ENCODE peak calls at places on chromosomes 16 and 17, in seven cellular contexts. One of them, this sample, is unnamed.

GRCh38 chr17:78779848-78780247 is 2.2 kb downstream of the CYTH1 start:
- DNase-seq in H1: no peak
- DNase-seq in mesenchymal stem cell: no peak
- DNase-seq in neuronal stem cell: no peak
- DNase-seq in trophoblast cell: no peak
- DNase-seq in H9: no peak
- DNase-seq in IMR-90: no peak
- DNase-seq in this sample: no peak

GRCh38 chr17:51435171-51435552 is 174.8 kb downstream of the UTP18 start:
- DNase-seq in neuronal stem cell: no peak
- DNase-seq in trophoblast cell: no peak
- DNase-seq in mesenchymal stem cell: no peak
- DNase-seq in H9: no peak
- DNase-seq in H1: no peak
- DNase-seq in IMR-90: no peak
- DNase-seq in this sample: no peak

GRCh38 chr17:50173335-50173941 is 7.6 kb downstream of the SGCA start:
- DNase-seq in neuronal stem cell: no peak
- DNase-seq in H1: no peak
- DNase-seq in mesenchymal stem cell: peak; percentile 88
- DNase-seq in trophoblast cell: no peak
- DNase-seq in H9: peak; percentile 73
- DNase-seq in IMR-90: peak; percentile 95
- DNase-seq in this sample: peak; percentile 90

GRCh38 chr17:48100591-48101011 is 677 bp downstream of the CBX1 start:
- DNase-seq in H1: peak; percentile 78
- DNase-seq in mesenchymal stem cell: peak; percentile 74
- DNase-seq in trophoblast cell: peak; percentile 29
- DNase-seq in neuronal stem cell: no peak
- DNase-seq in H9: peak; percentile 90
- DNase-seq in IMR-90: peak; percentile 58
- DNase-seq in this sample: peak; percentile 93

GRCh38 chr16:57265850-57266530 is 18.5 kb downstream of the PLLP start:
- DNase-seq in H1: no peak
- DNase-seq in neuronal stem cell: no peak
- DNase-seq in trophoblast cell: peak; percentile 17
- DNase-seq in H9: no peak
- DNase-seq in IMR-90: no peak
- DNase-seq in mesenchymal stem cell: no peak
- DNase-seq in this sample: no peak

GRCh38 chr16:89436362-89436761 is 54.0 kb downstream of the ANKRD11 start:
- DNase-seq in IMR-90: no peak
- DNase-seq in H1: no peak
- DNase-seq in mesenchymal stem cell: no peak
- DNase-seq in H9: no peak
- DNase-seq in neuronal stem cell: no peak
- DNase-seq in trophoblast cell: no peak
- DNase-seq in this sample: no peak

GRCh38 chr17:4901648-4902344 is 1.1 kb downstream of the CHRNE start:
- DNase-seq in H9: peak; percentile 52
- DNase-seq in mesenchymal stem cell: no peak
- DNase-seq in IMR-90: no peak
- DNase-seq in trophoblast cell: peak; percentile 24
- DNase-seq in neuronal stem cell: no peak
- DNase-seq in H1: no peak
- DNase-seq in this sample: no peak

GRCh38 chr16:71406316-71406715 is 35.5 kb downstream of the TLE7 start:
- DNase-seq in neuronal stem cell: no peak
- DNase-seq in mesenchymal stem cell: no peak
- DNase-seq in IMR-90: no peak
- DNase-seq in trophoblast cell: no peak
- DNase-seq in H9: no peak
- DNase-seq in H1: no peak
- DNase-seq in this sample: no peak

GRCh38 chr17:34398990-34399389 is 36.0 kb upstream of the CCL1 start:
- DNase-seq in mesenchymal stem cell: no peak
- DNase-seq in trophoblast cell: no peak
- DNase-seq in H9: no peak
- DNase-seq in H1: no peak
- DNase-seq in IMR-90: no peak
- DNase-seq in neuronal stem cell: no peak
- DNase-seq in this sample: no peak

GRCh38 chr17:64005734-64006167 is 7.6 kb downstream of the PRR29 start:
- DNase-seq in neuronal stem cell: no peak
- DNase-seq in IMR-90: no peak
- DNase-seq in H1: no peak
- DNase-seq in mesenchymal stem cell: no peak
- DNase-seq in H9: peak; percentile 27
- DNase-seq in trophoblast cell: no peak
- DNase-seq in this sample: no peak

GRCh38 chr17:10155334-10156081 is 42.9 kb downstream of the GAS7 start:
- DNase-seq in mesenchymal stem cell: no peak
- DNase-seq in H9: no peak
- DNase-seq in trophoblast cell: no peak
- DNase-seq in H1: no peak
- DNase-seq in neuronal stem cell: no peak
- DNase-seq in IMR-90: peak; percentile 46
- DNase-seq in this sample: no peak

GRCh38 chr17:10151667-10152496 is 46.5 kb downstream of the GAS7 start:
- DNase-seq in H1: no peak
- DNase-seq in trophoblast cell: no peak
- DNase-seq in H9: no peak
- DNase-seq in IMR-90: no peak
- DNase-seq in neuronal stem cell: no peak
- DNase-seq in mesenchymal stem cell: no peak
- DNase-seq in this sample: peak; percentile 54

GRCh38 chr17:10144976-10145375 is 53.4 kb downstream of the GAS7 start:
- DNase-seq in trophoblast cell: peak; percentile 55
- DNase-seq in mesenchymal stem cell: no peak
- DNase-seq in H9: no peak
- DNase-seq in H1: no peak
- DNase-seq in IMR-90: no peak
- DNase-seq in neuronal stem cell: no peak
- DNase-seq in this sample: no peak

GRCh38 chr17:10144456-10144855 is 54.0 kb downstream of the GAS7 start:
- DNase-seq in H9: no peak
- DNase-seq in IMR-90: no peak
- DNase-seq in neuronal stem cell: no peak
- DNase-seq in mesenchymal stem cell: no peak
- DNase-seq in trophoblast cell: peak; percentile 78
- DNase-seq in H1: no peak
- DNase-seq in this sample: no peak

DNA sequence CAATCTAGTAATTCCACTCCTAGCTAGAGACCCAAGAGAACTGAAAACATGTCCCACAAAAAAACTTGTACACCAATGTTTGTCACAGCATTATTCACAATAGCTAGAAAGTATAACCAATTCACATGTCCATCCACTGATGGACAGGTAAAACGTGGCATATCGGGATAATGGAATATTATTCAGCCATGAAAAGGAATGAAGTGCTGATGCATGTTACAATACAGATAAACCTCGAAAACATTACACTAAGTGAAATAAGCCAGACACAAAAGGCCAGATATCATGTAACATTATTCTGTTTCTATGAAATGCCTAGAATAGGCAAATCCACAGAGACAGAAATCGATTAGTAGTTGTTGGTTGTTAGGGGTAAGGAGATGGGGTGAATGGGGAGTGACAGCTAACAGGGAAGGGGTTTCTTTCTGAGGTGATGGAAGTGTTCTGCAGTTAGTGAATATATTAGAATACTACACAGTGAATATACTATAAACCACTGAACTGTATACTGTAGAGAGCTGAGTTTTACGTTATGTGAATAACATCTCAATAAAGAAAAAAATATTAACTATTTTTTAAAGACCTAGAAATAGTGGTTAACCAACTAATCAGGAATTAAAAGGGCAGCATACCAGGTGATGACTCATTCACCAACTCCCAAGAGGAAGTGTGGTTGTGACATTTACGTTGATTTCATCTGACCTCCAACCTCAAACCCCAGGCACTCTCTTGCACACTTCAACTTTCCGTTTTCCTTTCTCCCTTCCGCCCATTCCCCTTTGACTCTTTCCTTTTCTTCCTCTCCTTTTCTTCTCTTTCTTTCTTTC is 48.6 kb downstream of the GAS7 start:
- DNase-seq in mesenchymal stem cell: peak; percentile 93
- DNase-seq in H1: no peak
- DNase-seq in neuronal stem cell: no peak
- DNase-seq in trophoblast cell: peak; percentile 59
- DNase-seq in H9: no peak
- DNase-seq in IMR-90: peak; percentile 86
- DNase-seq in this sample: peak; percentile 70
- H3K4me1 ChIP-seq in mesenchymal stem cell: peaks cover 9% of the 10 kb centered on the region
- H3K4me1 ChIP-seq in H1: no peaks in the 10 kb centered on the region
- H3K4me1 ChIP-seq in neuronal stem cell: no peaks in the 10 kb centered on the region
- H3K4me1 ChIP-seq in trophoblast cell: peaks cover 12% of the 10 kb centered on the region
- H3K4me1 ChIP-seq in H9: no peaks in the 10 kb centered on the region
- H3K4me1 ChIP-seq in IMR-90: no peaks in the 10 kb centered on the region
- H3K4me1 ChIP-seq in this sample: no peaks in the 10 kb centered on the region

DNA sequence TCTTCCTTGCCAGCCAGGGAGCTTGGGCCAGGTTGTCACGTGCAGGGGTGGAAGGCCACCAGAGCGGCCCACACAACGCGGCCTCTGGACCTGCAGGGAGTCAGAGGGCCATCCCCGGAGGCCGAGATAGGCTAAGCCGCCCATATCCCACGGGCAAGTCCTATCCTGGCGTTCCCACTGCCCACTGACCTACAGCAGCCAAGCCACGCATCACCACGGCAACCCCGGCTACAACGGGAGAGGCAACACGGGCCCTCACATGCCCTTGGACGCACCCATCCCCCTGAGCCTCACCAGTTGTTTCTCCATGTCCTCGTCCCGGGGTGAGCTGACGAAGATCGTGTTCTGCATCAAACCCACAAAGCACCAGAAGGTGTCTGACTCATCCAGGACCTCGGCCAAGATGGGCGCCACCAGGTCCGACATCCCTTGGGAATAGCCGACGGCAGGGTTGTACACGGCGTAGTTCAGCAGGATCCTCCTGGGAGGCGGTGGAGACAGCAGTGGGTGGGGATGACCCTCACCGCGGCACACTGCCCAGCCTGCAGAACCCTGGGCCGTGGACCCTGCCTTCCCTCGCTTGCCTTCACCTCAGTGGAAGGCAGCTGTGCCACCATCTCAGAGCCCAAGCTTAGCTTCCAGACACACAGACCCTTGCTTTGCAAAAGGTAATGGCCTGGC is 88.2 kb downstream of the TBC1D16 start:
- DNase-seq in H9: peak; percentile 28
- DNase-seq in IMR-90: peak; percentile 10
- DNase-seq in H1: no peak
- DNase-seq in trophoblast cell: no peak
- DNase-seq in mesenchymal stem cell: no peak
- DNase-seq in neuronal stem cell: no peak
- DNase-seq in this sample: no peak
- H3K4ac ChIP-seq in H9: no peak overlapping the region
- H3K4ac ChIP-seq in IMR-90: no peak overlapping the region
- H3K4ac ChIP-seq in H1: no peak overlapping the region
- H3K4ac ChIP-seq in trophoblast cell: no peak overlapping the region
- H3K4ac ChIP-seq in mesenchymal stem cell: no peak overlapping the region
- H3K4ac ChIP-seq in neuronal stem cell: no peak overlapping the region
- H3K4ac ChIP-seq in this sample: no peak overlapping the region

GRCh38 chr16:49492896-49493620 is 119.5 kb downstream of the C16orf78 start:
- DNase-seq in IMR-90: no peak
- DNase-seq in trophoblast cell: no peak
- DNase-seq in mesenchymal stem cell: no peak
- DNase-seq in neuronal stem cell: no peak
- DNase-seq in H9: no peak
- DNase-seq in H1: no peak
- DNase-seq in this sample: peak; percentile 12

GRCh38 chr16:49491111-49491670 is 117.6 kb downstream of the C16orf78 start:
- DNase-seq in IMR-90: no peak
- DNase-seq in mesenchymal stem cell: no peak
- DNase-seq in neuronal stem cell: peak; percentile 15
- DNase-seq in H1: no peak
- DNase-seq in trophoblast cell: no peak
- DNase-seq in H9: no peak
- DNase-seq in this sample: peak; percentile 23

GRCh38 chr16:49493836-49494235 is 120.2 kb downstream of the C16orf78 start:
- DNase-seq in neuronal stem cell: no peak
- DNase-seq in IMR-90: no peak
- DNase-seq in mesenchymal stem cell: no peak
- DNase-seq in trophoblast cell: no peak
- DNase-seq in H1: no peak
- DNase-seq in H9: no peak
- DNase-seq in this sample: no peak

GRCh38 chr16:49491736-49492089 is 118.1 kb downstream of the C16orf78 start:
- DNase-seq in H1: no peak
- DNase-seq in H9: peak; percentile 91
- DNase-seq in neuronal stem cell: no peak
- DNase-seq in IMR-90: no peak
- DNase-seq in trophoblast cell: peak; percentile 56
- DNase-seq in mesenchymal stem cell: no peak
- DNase-seq in this sample: peak; percentile 93

DNA sequence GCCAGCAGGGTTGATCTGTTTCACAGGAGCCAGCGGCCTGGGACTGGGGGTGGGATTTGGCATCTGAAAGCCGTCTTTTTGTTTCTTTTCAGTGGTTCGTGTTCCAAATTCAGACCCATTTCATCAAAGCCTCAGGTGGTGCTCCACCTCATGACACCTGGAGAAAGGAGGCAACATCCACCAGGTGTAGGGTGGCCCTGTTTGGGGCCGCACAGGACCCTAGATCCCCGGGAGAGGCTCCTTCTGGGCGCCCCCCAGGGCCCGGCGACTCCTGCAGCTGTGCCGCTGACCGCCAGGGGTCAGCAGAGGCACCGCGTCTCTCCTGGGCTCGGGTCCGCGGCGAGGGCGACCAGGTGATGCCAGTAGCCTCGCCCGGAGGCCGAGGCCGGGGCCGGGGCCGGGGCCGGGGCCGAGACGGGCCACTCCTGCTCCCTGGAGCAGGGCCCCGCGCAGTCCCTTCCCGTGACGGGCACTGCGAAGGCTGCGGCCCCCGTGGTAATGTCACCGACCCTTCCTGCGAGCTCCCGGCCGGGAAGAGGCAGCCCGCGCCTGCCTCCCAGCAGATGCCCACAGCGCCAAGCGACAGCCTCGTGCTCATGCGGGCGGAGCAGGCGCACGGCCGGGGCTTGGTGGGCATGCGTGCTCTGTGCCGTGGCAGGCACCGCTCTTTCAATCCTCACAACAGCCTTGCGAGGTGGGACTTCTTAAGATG is 118.6 kb downstream of the C16orf78 start:
- DNase-seq in H9: peak; percentile 80
- DNase-seq in H1: peak; percentile 92
- DNase-seq in mesenchymal stem cell: peak; percentile 20
- DNase-seq in IMR-90: no peak
- DNase-seq in neuronal stem cell: peak; percentile 62
- DNase-seq in trophoblast cell: peak; percentile 9
- DNase-seq in this sample: peak; percentile 71
- H3K4me1 ChIP-seq in H9: no peaks in the 10 kb centered on the region
- H3K4me1 ChIP-seq in H1: no peaks in the 10 kb centered on the region
- H3K4me1 ChIP-seq in mesenchymal stem cell: peaks cover 6% of the 10 kb centered on the region
- H3K4me1 ChIP-seq in IMR-90: no peaks in the 10 kb centered on the region
- H3K4me1 ChIP-seq in neuronal stem cell: peaks cover 10% of the 10 kb centered on the region
- H3K4me1 ChIP-seq in trophoblast cell: peaks cover 8% of the 10 kb centered on the region
- H3K4me1 ChIP-seq in this sample: no peaks in the 10 kb centered on the region

DNA sequence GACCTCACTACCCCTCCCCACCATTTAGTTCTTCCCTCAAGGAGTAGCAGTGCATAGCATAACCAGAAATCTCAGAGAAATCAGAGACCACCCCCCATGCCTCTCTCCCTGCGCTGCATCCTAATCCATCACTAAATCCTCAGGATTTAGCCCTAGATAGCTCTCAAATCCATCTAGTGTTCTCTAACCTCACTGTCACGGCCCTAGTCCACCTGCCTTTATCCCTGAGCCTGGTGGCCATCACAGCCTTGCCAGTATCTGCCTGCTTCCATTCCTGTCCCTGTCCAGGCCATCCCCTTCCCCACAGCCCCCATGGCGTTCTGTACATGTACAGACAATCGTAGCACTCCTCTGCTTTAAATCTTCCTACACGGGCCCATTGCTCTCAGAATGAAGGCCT is 19.1 kb downstream of the CBLN1 start:
- DNase-seq in mesenchymal stem cell: no peak
- DNase-seq in H1: no peak
- DNase-seq in trophoblast cell: no peak
- DNase-seq in neuronal stem cell: no peak
- DNase-seq in IMR-90: no peak
- DNase-seq in H9: no peak
- DNase-seq in this sample: no peak
- H3K4ac ChIP-seq in mesenchymal stem cell: no peak overlapping the region
- H3K4ac ChIP-seq in H1: no peak overlapping the region
- H3K4ac ChIP-seq in trophoblast cell: no peak overlapping the region
- H3K4ac ChIP-seq in neuronal stem cell: no peak overlapping the region
- H3K4ac ChIP-seq in IMR-90: no peak overlapping the region
- H3K4ac ChIP-seq in H9: no peak overlapping the region
- H3K4ac ChIP-seq in this sample: no peak overlapping the region

This sample was measured in mesendoderm.